ENCODE peak calls at places on chromosomes 5 and 9, in eight cellular contexts. W is HCT116; V is DND-41; C is CD8-positive, alpha-beta T cell; B is OCI-LY7; G is A549; X is prostate gland; I is sigmoid colon. U is an unnamed sample.

GRCh38 chr9:96453625-96454024 is 3.7 kb downstream of the HABP4 start:
- DNase-seq in W (no peak), X (peak; percentile 6), C (no peak), V (no peak), B (peak; percentile 17), G (peak; percentile 75), I (no peak), U (no peak)

GRCh38 chr9:111891910-111892499 is 4.6 kb upstream of the UGCG start:
- DNase-seq in I (no peak), V (no peak), B (peak; percentile 73), G (peak; percentile 39), W (peak; percentile 59), X (peak; percentile 21), C (no peak), U (no peak)

GRCh38 chr9:111974092-111974681 is 77.6 kb downstream of the UGCG start:
- DNase-seq in V (no peak), W (no peak), C (no peak), B (no peak), G (no peak), I (no peak), X (no peak), U (peak; percentile 42)

GRCh38 chr5:152297866-152298265 is 107.2 kb downstream of the NMUR2 start:
- DNase-seq in W (no peak), C (no peak), V (no peak), B (no peak), I (no peak), G (no peak), X (no peak), U (no peak)

GRCh38 chr5:6745706-6746217 is 32.5 kb downstream of the TENT4A start:
- DNase-seq in C (peak; percentile 29), X (peak; percentile 37), I (peak; percentile 18), V (no peak), W (peak; percentile 31), B (peak; percentile 69), G (peak; percentile 46), U (no peak)

GRCh38 chr9:71897573-71897972 is 13.4 kb downstream of the ABHD17B start:
- DNase-seq in V (peak; percentile 64), G (no peak), B (peak; percentile 81), C (no peak), X (no peak), I (no peak), W (no peak), U (no peak)

GRCh38 chr5:775960-776861 is 8.3 kb downstream of the ZDHHC11B start:
- DNase-seq in B (no peak), X (no peak), W (no peak), V (no peak), I (peak; percentile 63), C (no peak), G (no peak), U (peak; percentile 42)

GRCh38 chr5:44536650-44537260 is 147.5 kb upstream of the FGF10 start:
- DNase-seq in W (peak; percentile 53), I (no peak), X (no peak), C (no peak), B (peak; percentile 31), V (peak; percentile 6), G (peak; percentile 10), U (no peak)

GRCh38 chr9:127838375-127839078 is 15.9 kb downstream of the ENG start:
- DNase-seq in G (peak; percentile 26), B (no peak), W (no peak), C (no peak), V (no peak), I (peak; percentile 90), X (no peak), U (no peak)

DNA sequence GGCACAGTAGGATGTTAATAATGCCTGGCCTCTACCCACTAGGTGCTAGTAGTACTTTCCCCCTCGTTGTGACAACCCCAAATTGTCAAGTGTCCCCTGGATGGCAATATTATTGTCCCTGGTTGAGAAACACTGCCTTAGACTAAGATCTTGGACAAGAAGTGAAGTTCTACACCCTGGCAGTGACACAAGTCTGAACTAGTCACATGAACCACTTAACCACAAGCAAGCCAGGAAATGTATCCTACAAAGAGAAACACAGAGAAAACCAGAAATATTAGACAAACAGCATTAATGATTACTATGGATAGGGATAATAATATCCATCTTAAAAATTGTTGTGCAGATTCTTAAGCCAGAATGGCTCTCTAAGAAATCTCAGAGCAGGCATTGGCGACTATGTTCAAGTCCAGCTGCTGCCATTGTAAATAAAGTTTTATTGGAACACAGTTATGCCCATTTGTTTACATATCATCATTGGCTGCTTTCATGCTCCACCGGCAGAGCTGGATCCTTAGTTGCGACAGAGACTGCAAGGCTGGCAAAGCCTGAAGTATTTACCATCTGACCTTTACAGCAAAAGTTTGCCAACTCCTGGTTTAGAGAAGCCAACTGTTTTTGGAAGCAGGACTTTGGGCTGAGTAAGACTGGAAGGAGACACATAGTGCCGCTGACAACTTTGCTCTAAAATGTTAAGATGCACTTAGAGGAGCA is 80.8 kb downstream of the NTRK2 start:
- DNase-seq in V (no peak), G (no peak), B (no peak), X (peak; percentile 74), C (no peak), I (no peak), W (no peak), U (no peak)
- H3K27ac ChIP-seq in V (no peak overlapping the region), G (no peak overlapping the region), B (no peak overlapping the region), X (peak overlapping the region; percentile 16), C (no peak overlapping the region), I (no peak overlapping the region), W (no peak overlapping the region), U (no peak overlapping the region)

GRCh38 chr5:36688722-36689121 is 82.3 kb downstream of the SLC1A3 start:
- DNase-seq in I (no peak), G (peak; percentile 32), X (no peak), W (peak; percentile 29), V (no peak), B (peak; percentile 41), C (no peak), U (no peak)
- TF ChIP-seq CTCF in I (no peak), G (peak; percentile 38), X (no peak), W (peak; percentile 35), V (peak; percentile 42), B (peak; percentile 79), C (no peak), U (no peak)

DNA sequence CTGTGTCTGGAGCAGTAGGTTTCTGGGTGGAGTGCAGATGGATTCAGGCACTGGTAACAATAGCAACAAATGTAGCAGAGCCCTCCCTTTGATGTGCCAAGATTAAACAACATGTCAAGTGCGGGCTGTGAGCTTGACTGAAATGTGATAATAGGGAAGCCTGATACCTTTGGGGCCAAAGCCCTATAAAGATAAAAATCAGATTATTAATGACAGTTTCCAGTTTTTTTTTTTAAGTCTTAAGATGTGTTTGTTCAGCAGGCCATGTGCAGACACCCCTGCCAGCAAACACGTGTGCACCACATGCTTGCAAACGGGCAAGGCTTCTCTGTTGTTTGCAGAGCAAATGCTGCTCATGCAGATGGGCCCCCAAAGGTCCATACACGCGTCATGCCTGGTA is 193.2 kb downstream of the GADD45G start:
- DNase-seq in B (no peak), I (no peak), C (no peak), V (no peak), X (peak; percentile 65), W (no peak), G (no peak), U (no peak)
- H3K27ac ChIP-seq in B (no peak overlapping the region), I (no peak overlapping the region), C (no peak overlapping the region), V (no peak overlapping the region), X (no peak overlapping the region), W (no peak overlapping the region), G (no peak overlapping the region), U (no peak overlapping the region)

DNA sequence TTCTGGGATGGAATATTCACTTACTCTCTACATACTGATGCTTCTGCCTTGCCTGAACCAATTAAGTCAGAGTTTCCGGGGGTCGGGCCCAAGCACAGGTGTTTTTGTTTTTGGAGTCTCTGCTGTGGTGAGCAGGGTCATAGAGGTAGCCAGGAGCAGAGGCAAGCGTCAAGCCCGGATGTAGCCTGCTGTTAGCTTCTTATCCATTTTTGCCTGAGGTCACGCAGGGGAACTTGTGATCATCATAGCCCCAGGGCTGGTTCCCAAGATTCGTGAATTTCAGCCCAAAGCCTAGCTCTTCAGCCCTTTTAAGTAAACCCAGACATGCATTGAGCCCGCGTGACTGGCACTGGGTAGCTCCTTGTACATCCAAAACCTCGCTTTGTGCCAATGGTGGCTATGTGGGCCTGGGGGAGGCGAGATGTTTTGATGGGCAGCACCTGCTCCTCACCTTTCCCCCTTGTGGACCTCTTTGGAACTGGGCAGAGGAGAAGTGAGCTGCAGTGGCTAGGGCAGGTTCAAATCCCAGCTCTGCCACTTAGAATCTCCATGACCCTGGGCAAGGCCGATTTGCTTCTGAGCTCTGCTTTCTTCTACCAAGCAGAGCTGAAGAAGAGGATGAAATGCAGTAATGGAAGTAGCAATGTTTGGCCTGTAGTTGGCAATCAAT is 33.7 kb downstream of the FGF18 start:
- DNase-seq in W (no peak), C (no peak), B (no peak), X (no peak), V (no peak), G (no peak), I (no peak), U (no peak)
- TF ChIP-seq CTCF in W (no peak), C (no peak), B (no peak), X (no peak), V (peak; percentile 13), G (no peak), I (no peak), U (no peak)

GRCh38 chr5:116939641-116940040 is 365.0 kb upstream of the SEMA6A start:
- DNase-seq in B (no peak), W (no peak), C (no peak), G (no peak), I (no peak), V (no peak), X (no peak), U (no peak)
- H3K27ac ChIP-seq in B (no peak overlapping the region), W (no peak overlapping the region), C (no peak overlapping the region), G (no peak overlapping the region), I (no peak overlapping the region), V (no peak overlapping the region), X (no peak overlapping the region), U (no peak overlapping the region)

GRCh38 chr9:97470076-97470475 is 31.4 kb upstream of the TMOD1 start:
- DNase-seq in X (no peak), G (no peak), B (peak; percentile 13), C (no peak), I (no peak), W (peak; percentile 7), V (no peak), U (no peak)
- TF ChIP-seq CTCF in X (peak; percentile 26), G (no peak), B (peak; percentile 59), C (no peak), I (peak; percentile 62), W (peak; percentile 32), V (peak; percentile 31), U (no peak)

GRCh38 chr5:80339116-80339515 is 19.3 kb downstream of the SPZ1 start:
- DNase-seq in B (no peak), V (no peak), C (no peak), G (no peak), X (no peak), W (no peak), I (no peak), U (no peak)
- H3K27ac ChIP-seq in B (no peak overlapping the region), V (no peak overlapping the region), C (no peak overlapping the region), G (no peak overlapping the region), X (no peak overlapping the region), W (no peak overlapping the region), I (no peak overlapping the region), U (no peak overlapping the region)

U was measured in pancreas.